ENCODE peak calls at places on chromosomes 3 and 15, in eight cellular contexts. One of them, this sample, is unnamed.

GRCh38 chr3:125110016-125110875 is 54.4 kb upstream of the HEG1 start:
- DNase-seq in neural progenitor cell: no peak
- DNase-seq in HFF-Myc: peak
- DNase-seq in WTC11: no peak
- DNase-seq in NCI-H1105 treated with DMSO at 0.1 percent for 48 hours: no peak
- DNase-seq in colonic mucosa: no peak
- DNase-seq in kidney epithelial cell: peak
- DNase-seq in naive thymus-derived CD8-positive, alpha-beta T cell: no peak
- DNase-seq in this sample: no peak

GRCh38 chr3:21326704-21327103 is 424.3 kb downstream of the ZNF385D start:
- DNase-seq in kidney epithelial cell: no peak
- DNase-seq in neural progenitor cell: peak
- DNase-seq in HFF-Myc: no peak
- DNase-seq in colonic mucosa: no peak
- DNase-seq in naive thymus-derived CD8-positive, alpha-beta T cell: no peak
- DNase-seq in NCI-H1105 treated with DMSO at 0.1 percent for 48 hours: no peak
- DNase-seq in WTC11: no peak
- DNase-seq in this sample: no peak

GRCh38 chr3:89411211-89411610 is 303.8 kb downstream of the EPHA3 start:
- DNase-seq in naive thymus-derived CD8-positive, alpha-beta T cell: no peak
- DNase-seq in HFF-Myc: no peak
- DNase-seq in WTC11: no peak
- DNase-seq in neural progenitor cell: peak
- DNase-seq in colonic mucosa: no peak
- DNase-seq in kidney epithelial cell: no peak
- DNase-seq in NCI-H1105 treated with DMSO at 0.1 percent for 48 hours: no peak
- DNase-seq in this sample: no peak

GRCh38 chr3:17333446-17333845 is 409.0 kb downstream of the TBC1D5 start:
- DNase-seq in WTC11: no peak
- DNase-seq in NCI-H1105 treated with DMSO at 0.1 percent for 48 hours: no peak
- DNase-seq in colonic mucosa: no peak
- DNase-seq in HFF-Myc: no peak
- DNase-seq in naive thymus-derived CD8-positive, alpha-beta T cell: no peak
- DNase-seq in neural progenitor cell: no peak
- DNase-seq in kidney epithelial cell: no peak
- DNase-seq in this sample: no peak

GRCh38 chr15:38691951-38692788 is 127.6 kb upstream of the RASGRP1 start:
- DNase-seq in naive thymus-derived CD8-positive, alpha-beta T cell: no peak
- DNase-seq in neural progenitor cell: no peak
- DNase-seq in WTC11: no peak
- DNase-seq in kidney epithelial cell: no peak
- DNase-seq in NCI-H1105 treated with DMSO at 0.1 percent for 48 hours: no peak
- DNase-seq in HFF-Myc: no peak
- DNase-seq in colonic mucosa: no peak
- DNase-seq in this sample: no peak

GRCh38 chr15:36175181-36175750 is 404.2 kb upstream of the CDIN1 start:
- DNase-seq in colonic mucosa: no peak
- DNase-seq in NCI-H1105 treated with DMSO at 0.1 percent for 48 hours: no peak
- DNase-seq in neural progenitor cell: no peak
- DNase-seq in HFF-Myc: no peak
- DNase-seq in WTC11: no peak
- DNase-seq in naive thymus-derived CD8-positive, alpha-beta T cell: no peak
- DNase-seq in kidney epithelial cell: no peak
- DNase-seq in this sample: no peak

GRCh38 chr15:42091753-42092665 is 2.4 kb downstream of the PLA2G4D start:
- DNase-seq in WTC11: no peak
- DNase-seq in NCI-H1105 treated with DMSO at 0.1 percent for 48 hours: no peak
- DNase-seq in neural progenitor cell: peak
- DNase-seq in kidney epithelial cell: no peak
- DNase-seq in naive thymus-derived CD8-positive, alpha-beta T cell: no peak
- DNase-seq in HFF-Myc: no peak
- DNase-seq in colonic mucosa: no peak
- DNase-seq in this sample: no peak

GRCh38 chr3:197516517-197516889 is 39.3 kb downstream of the BDH1 start:
- DNase-seq in naive thymus-derived CD8-positive, alpha-beta T cell: no peak
- DNase-seq in neural progenitor cell: no peak
- DNase-seq in colonic mucosa: no peak
- DNase-seq in WTC11: no peak
- DNase-seq in HFF-Myc: no peak
- DNase-seq in kidney epithelial cell: peak
- DNase-seq in NCI-H1105 treated with DMSO at 0.1 percent for 48 hours: no peak
- DNase-seq in this sample: no peak

GRCh38 chr15:66269326-66270090 is 16.0 kb upstream of the MEGF11 start:
- DNase-seq in neural progenitor cell: peak
- DNase-seq in HFF-Myc: peak
- DNase-seq in colonic mucosa: peak
- DNase-seq in NCI-H1105 treated with DMSO at 0.1 percent for 48 hours: no peak
- DNase-seq in WTC11: no peak
- DNase-seq in naive thymus-derived CD8-positive, alpha-beta T cell: no peak
- DNase-seq in kidney epithelial cell: peak
- DNase-seq in this sample: no peak

GRCh38 chr3:13853978-13854296 is 25.9 kb downstream of the WNT7A start:
- DNase-seq in kidney epithelial cell: peak
- DNase-seq in naive thymus-derived CD8-positive, alpha-beta T cell: no peak
- DNase-seq in NCI-H1105 treated with DMSO at 0.1 percent for 48 hours: no peak
- DNase-seq in HFF-Myc: peak
- DNase-seq in neural progenitor cell: no peak
- DNase-seq in colonic mucosa: no peak
- DNase-seq in WTC11: no peak
- DNase-seq in this sample: no peak

GRCh38 chr15:41570764-41571163 is 11.8 kb downstream of the TYRO3 start:
- DNase-seq in neural progenitor cell: no peak
- DNase-seq in naive thymus-derived CD8-positive, alpha-beta T cell: no peak
- DNase-seq in NCI-H1105 treated with DMSO at 0.1 percent for 48 hours: no peak
- DNase-seq in WTC11: no peak
- DNase-seq in HFF-Myc: no peak
- DNase-seq in colonic mucosa: no peak
- DNase-seq in kidney epithelial cell: no peak
- DNase-seq in this sample: no peak

GRCh38 chr3:197298858-197299854 is 744 bp upstream of the DLG1 start:
- DNase-seq in WTC11: peak
- DNase-seq in colonic mucosa: peak
- DNase-seq in kidney epithelial cell: no peak
- DNase-seq in HFF-Myc: no peak
- DNase-seq in NCI-H1105 treated with DMSO at 0.1 percent for 48 hours: peak
- DNase-seq in neural progenitor cell: peak
- DNase-seq in naive thymus-derived CD8-positive, alpha-beta T cell: peak
- DNase-seq in this sample: peak

GRCh38 chr15:20659265-20659664 is 117.7 kb upstream of the GOLGA6L6 start:
- DNase-seq in WTC11: no peak
- DNase-seq in naive thymus-derived CD8-positive, alpha-beta T cell: no peak
- DNase-seq in colonic mucosa: no peak
- DNase-seq in kidney epithelial cell: no peak
- DNase-seq in NCI-H1105 treated with DMSO at 0.1 percent for 48 hours: no peak
- DNase-seq in HFF-Myc: no peak
- DNase-seq in neural progenitor cell: no peak
- DNase-seq in this sample: no peak

GRCh38 chr3:32175607-32176197 is 62.8 kb upstream of the CMTM8 start:
- DNase-seq in NCI-H1105 treated with DMSO at 0.1 percent for 48 hours: peak
- DNase-seq in kidney epithelial cell: peak
- DNase-seq in HFF-Myc: peak
- DNase-seq in naive thymus-derived CD8-positive, alpha-beta T cell: peak
- DNase-seq in neural progenitor cell: peak
- DNase-seq in WTC11: peak
- DNase-seq in colonic mucosa: peak
- DNase-seq in this sample: peak

GRCh38 chr15:65476942-65477341 is 40.5 kb downstream of the DPP8 start:
- DNase-seq in neural progenitor cell: no peak
- DNase-seq in HFF-Myc: no peak
- DNase-seq in WTC11: no peak
- DNase-seq in NCI-H1105 treated with DMSO at 0.1 percent for 48 hours: no peak
- DNase-seq in colonic mucosa: no peak
- DNase-seq in kidney epithelial cell: no peak
- DNase-seq in naive thymus-derived CD8-positive, alpha-beta T cell: no peak
- DNase-seq in this sample: no peak

GRCh38 chr15:68054658-68055223 is 626 bp downstream of the PIAS1 start:
- DNase-seq in colonic mucosa: peak
- DNase-seq in kidney epithelial cell: no peak
- DNase-seq in WTC11: peak
- DNase-seq in HFF-Myc: no peak
- DNase-seq in NCI-H1105 treated with DMSO at 0.1 percent for 48 hours: peak
- DNase-seq in naive thymus-derived CD8-positive, alpha-beta T cell: no peak
- DNase-seq in neural progenitor cell: peak
- DNase-seq in this sample: peak

GRCh38 chr15:31372635-31373091 is 46.0 kb downstream of the KLF13 start:
- DNase-seq in WTC11: peak
- DNase-seq in kidney epithelial cell: no peak
- DNase-seq in naive thymus-derived CD8-positive, alpha-beta T cell: no peak
- DNase-seq in neural progenitor cell: peak
- DNase-seq in NCI-H1105 treated with DMSO at 0.1 percent for 48 hours: peak
- DNase-seq in HFF-Myc: peak
- DNase-seq in colonic mucosa: no peak
- DNase-seq in this sample: no peak

GRCh38 chr15:95609096-95609495 is 721.4 kb upstream of the NR2F2 start:
- DNase-seq in NCI-H1105 treated with DMSO at 0.1 percent for 48 hours: no peak
- DNase-seq in kidney epithelial cell: no peak
- DNase-seq in neural progenitor cell: no peak
- DNase-seq in WTC11: no peak
- DNase-seq in HFF-Myc: no peak
- DNase-seq in colonic mucosa: no peak
- DNase-seq in naive thymus-derived CD8-positive, alpha-beta T cell: no peak
- DNase-seq in this sample: no peak

GRCh38 chr3:135908225-135908624 is 57.3 kb upstream of the PPP2R3A start:
- DNase-seq in kidney epithelial cell: no peak
- DNase-seq in neural progenitor cell: no peak
- DNase-seq in colonic mucosa: no peak
- DNase-seq in WTC11: no peak
- DNase-seq in naive thymus-derived CD8-positive, alpha-beta T cell: no peak
- DNase-seq in HFF-Myc: no peak
- DNase-seq in NCI-H1105 treated with DMSO at 0.1 percent for 48 hours: no peak
- DNase-seq in this sample: no peak

GRCh38 chr3:140922634-140923033 is 19.0 kb upstream of the SLC25A36 start:
- DNase-seq in kidney epithelial cell: no peak
- DNase-seq in NCI-H1105 treated with DMSO at 0.1 percent for 48 hours: no peak
- DNase-seq in colonic mucosa: no peak
- DNase-seq in WTC11: no peak
- DNase-seq in HFF-Myc: no peak
- DNase-seq in neural progenitor cell: peak
- DNase-seq in naive thymus-derived CD8-positive, alpha-beta T cell: no peak
- DNase-seq in this sample: no peak

This sample was measured in NCI-H748 treated with DMSO at 0.1 percent for 48 hours.